ENCODE peak calls at places on chromosomes 2 and 18, in six cellular contexts. K is lower leg skin, R is pancreas, A is astrocyte of the spinal cord, C is Peyer's patch, S is psoas muscle. P is an unnamed sample.

GRCh38 chr2:231666171-231667095 is 41.9 kb upstream of the PTMA start:
- DNase-seq in K (peak), R (peak), A (peak), C (peak), S (peak), P (peak)

GRCh38 chr2:204664708-204665121 is 119.4 kb downstream of the PARD3B start:
- DNase-seq in K (no peak), R (no peak), A (peak), C (no peak), S (no peak), P (peak)

GRCh38 chr2:140596447-140596846 is 1534.4 kb downstream of the LRP1B start:
- DNase-seq in K (no peak), R (no peak), A (no peak), C (no peak), S (no peak), P (no peak)

GRCh38 chr2:161355106-161355505 is 46.9 kb downstream of the PSMD14 start:
- DNase-seq in K (no peak), R (no peak), A (no peak), C (no peak), S (no peak), P (no peak)

GRCh38 chr2:191050640-191050987 is 36.6 kb upstream of the STAT1 start:
- DNase-seq in K (no peak), R (no peak), A (no peak), C (no peak), S (no peak), P (peak)

GRCh38 chr18:68480196-68480595 is 234.7 kb downstream of the TMX3 start:
- DNase-seq in K (no peak), R (no peak), A (no peak), C (no peak), S (no peak), P (no peak)

GRCh38 chr2:23656597-23656973 is 270.3 kb downstream of the ATAD2B start:
- DNase-seq in K (no peak), R (no peak), A (no peak), C (no peak), S (no peak), P (no peak)

GRCh38 chr2:120445431-120446143 is 99.7 kb downstream of the INHBB start:
- DNase-seq in K (no peak), R (peak), A (no peak), C (no peak), S (no peak), P (peak)

GRCh38 chr18:23683671-23684070 is 5.6 kb upstream of the LAMA3 start:
- DNase-seq in K (no peak), R (no peak), A (no peak), C (no peak), S (no peak), P (peak)

GRCh38 chr2:210250577-210250976 is 25.3 kb upstream of the ACADL start:
- DNase-seq in K (no peak), R (no peak), A (no peak), C (no peak), S (no peak), P (no peak)

GRCh38 chr2:136207030-136207623 is 89.2 kb upstream of the CXCR4 start:
- DNase-seq in K (peak), R (no peak), A (no peak), C (peak), S (peak), P (no peak)

GRCh38 chr2:118687201-118687600 is 160.2 kb downstream of the EN1 start:
- DNase-seq in K (no peak), R (no peak), A (no peak), C (no peak), S (no peak), P (no peak)

GRCh38 chr2:39918886-39919285 is 139.8 kb upstream of the THUMPD2 start:
- DNase-seq in K (no peak), R (no peak), A (no peak), C (no peak), S (no peak), P (no peak)

GRCh38 chr2:121505005-121505404 is 25.7 kb upstream of the RNU4ATAC start:
- DNase-seq in K (no peak), R (no peak), A (peak), C (no peak), S (no peak), P (peak)

GRCh38 chr2:10285578-10286198 is 17.0 kb upstream of the HPCAL1 start:
- DNase-seq in K (peak), R (peak), A (peak), C (no peak), S (peak), P (peak)

GRCh38 chr2:2010266-2010665 is 266.0 kb upstream of the PXDN start:
- DNase-seq in K (no peak), R (no peak), A (no peak), C (no peak), S (no peak), P (no peak)

GRCh38 chr18:57811477-57812125 is 8.5 kb upstream of the ATP8B1 start:
- DNase-seq in K (no peak), R (no peak), A (no peak), C (no peak), S (no peak), P (no peak)

GRCh38 chr2:9008951-9009664 is 5.6 kb upstream of the MBOAT2 start:
- DNase-seq in K (no peak), R (no peak), A (no peak), C (no peak), S (no peak), P (no peak)

GRCh38 chr18:32730620-32731021 is 42.2 kb downstream of the KLHL14 start:
- DNase-seq in K (no peak), R (no peak), A (peak), C (no peak), S (no peak), P (no peak)

GRCh38 chr18:43785145-43785544 is 507.9 kb upstream of the SYT4 start:
- DNase-seq in K (no peak), R (no peak), A (no peak), C (no peak), S (no peak), P (no peak)

GRCh38 chr2:39733070-39733674 is 45.9 kb downstream of the THUMPD2 start:
- DNase-seq in K (no peak), R (no peak), A (no peak), C (no peak), S (no peak), P (no peak)

GRCh38 chr2:226118471-226119429 is 680.9 kb downstream of the IRS1 start:
- DNase-seq in K (peak), R (no peak), A (peak), C (no peak), S (peak), P (peak)

GRCh38 chr2:181117176-181117925 is 136.9 kb downstream of the UBE2E3 start:
- DNase-seq in K (no peak), R (no peak), A (no peak), C (no peak), S (no peak), P (no peak)

GRCh38 chr18:48728204-48728833 is 189.5 kb downstream of the CTIF start:
- DNase-seq in K (no peak), R (no peak), A (peak), C (no peak), S (no peak), P (peak)

GRCh38 chr2:233381013-233381995 is 27.0 kb downstream of the DGKD start:
- DNase-seq in K (no peak), R (no peak), A (no peak), C (no peak), S (no peak), P (no peak)
- H3K4me3 ChIP-seq in K (no peak), R (no peak), A (no peak), C (no peak), S (no peak), P (no peak)

GRCh38 chr2:74836675-74837401 is 2.9 kb downstream of the HK2 start:
- DNase-seq in K (no peak), R (no peak), A (no peak), C (no peak), S (no peak), P (no peak)
- TF ChIP-seq CTCF in K (no peak), R (no peak), A (no peak), C (no peak), S (no peak), P (no peak)

DNA sequence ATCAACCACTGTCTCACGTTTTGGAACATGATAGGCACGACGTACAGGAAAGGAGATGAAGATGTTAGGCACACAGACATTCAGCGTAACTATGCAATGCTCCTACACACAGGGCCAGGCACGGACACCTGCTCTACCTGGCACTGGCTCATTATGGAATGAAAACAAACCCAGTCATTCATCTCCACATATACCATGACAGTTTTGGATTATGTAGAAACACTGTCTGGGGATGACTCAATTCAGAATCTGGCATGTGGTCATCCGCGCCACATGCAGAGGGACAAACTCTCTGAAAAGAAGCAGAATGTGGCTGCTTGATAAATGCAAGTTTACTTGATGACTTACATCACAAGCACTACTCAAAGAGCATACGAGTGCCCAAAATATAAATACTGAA is 29.5 kb upstream of the NFU1 start:
- DNase-seq in K (no peak), R (no peak), A (no peak), C (no peak), S (no peak), P (no peak)
- H3K4me3 ChIP-seq in K (no peak), R (no peak), A (no peak), C (no peak), S (no peak), P (no peak)

GRCh38 chr2:3461781-3462492 is 57.4 kb downstream of the ADI1 start:
- DNase-seq in K (no peak), R (no peak), A (peak), C (peak), S (peak), P (peak)

GRCh38 chr2:3460831-3461544 is 58.3 kb downstream of the ADI1 start:
- DNase-seq in K (no peak), R (no peak), A (no peak), C (no peak), S (peak), P (no peak)

GRCh38 chr2:3463914-3464313 is 55.4 kb downstream of the ADI1 start:
- DNase-seq in K (no peak), R (no peak), A (no peak), C (no peak), S (peak), P (no peak)

GRCh38 chr2:3463156-3463835 is 56.0 kb downstream of the ADI1 start:
- DNase-seq in K (no peak), R (no peak), A (no peak), C (no peak), S (peak), P (no peak)

GRCh38 chr2:3462493-3463104 is 56.7 kb downstream of the ADI1 start:
- DNase-seq in K (no peak), R (no peak), A (no peak), C (no peak), S (peak), P (no peak)
- TF ChIP-seq CTCF in K (no peak), R (no peak), A (no peak), C (no peak), S (no peak), P (no peak)

GRCh38 chr2:48110497-48110896 is 204.2 kb upstream of the FBXO11 start:
- DNase-seq in K (no peak), R (no peak), A (no peak), C (no peak), S (no peak), P (no peak)

GRCh38 chr2:48116518-48116917 is 210.2 kb upstream of the FBXO11 start:
- DNase-seq in K (no peak), R (no peak), A (no peak), C (no peak), S (no peak), P (no peak)

GRCh38 chr2:48112911-48113687 is 206.8 kb upstream of the FBXO11 start:
- DNase-seq in K (no peak), R (no peak), A (peak), C (no peak), S (no peak), P (peak)

GRCh38 chr2:48114256-48114655 is 208.0 kb upstream of the FBXO11 start:
- DNase-seq in K (no peak), R (no peak), A (peak), C (no peak), S (no peak), P (peak)

GRCh38 chr2:48113767-48114166 is 207.5 kb upstream of the FBXO11 start:
- DNase-seq in K (no peak), R (no peak), A (no peak), C (no peak), S (no peak), P (no peak)
- H3K4me3 ChIP-seq in K (no peak), R (no peak), A (no peak), C (no peak), S (no peak), P (no peak)